ENCODE peak calls at places on chromosomes 4 and X, in nine cellular contexts. Y, B, M, R, K, O, Z, W and J are unnamed samples.

GRCh38 chr4:84258905-84259830 is 239.9 kb downstream of the NKX6-1 start:
- DNase-seq in Y (peak; percentile 52), B (no peak), M (peak; percentile 35), R (no peak), K (no peak), O (no peak), Z (no peak), W (no peak), J (peak; percentile 5)

GRCh38 chrX:37420756-37421155 is 71.6 kb downstream of the PRRG1 start:
- DNase-seq in Y (no peak), B (no peak), M (no peak), R (no peak), K (no peak), O (no peak), Z (no peak), W (no peak), J (peak; percentile 10)

GRCh38 chr4:115275615-115276014 is 162.2 kb upstream of the NDST4 start:
- DNase-seq in Y (no peak), B (no peak), M (no peak), R (no peak), K (no peak), O (no peak), Z (no peak), W (no peak), J (no peak)

GRCh38 chr4:13541720-13542576 is 2.4 kb downstream of the NKX3-2 start:
- DNase-seq in Y (peak; percentile 85), B (peak; percentile 57), M (no peak), R (no peak), K (peak; percentile 78), O (no peak), Z (no peak), W (no peak), J (no peak)

GRCh38 chr4:173360587-173361221 is 10.1 kb upstream of the SAP30 start:
- DNase-seq in Y (no peak), B (no peak), M (peak; percentile 48), R (no peak), K (no peak), O (no peak), Z (no peak), W (no peak), J (peak; percentile 49)

GRCh38 chr4:83082777-83083176 is 31.8 kb downstream of the PLAC8 start:
- DNase-seq in Y (peak; percentile 53), B (no peak), M (peak; percentile 72), R (no peak), K (no peak), O (no peak), Z (no peak), W (no peak), J (peak; percentile 11)

GRCh38 chr4:130419576-130419975 is 1323.6 kb downstream of the C4orf33 start:
- DNase-seq in Y (no peak), B (no peak), M (no peak), R (no peak), K (no peak), O (no peak), Z (no peak), W (no peak), J (no peak)

GRCh38 chrX:69616520-69617203 is 749 bp downstream of the EDA start:
- DNase-seq in Y (peak; percentile 70), B (no peak), M (no peak), R (no peak), K (no peak), O (no peak), Z (no peak), W (no peak), J (no peak)

GRCh38 chr4:189146994-189147929 is 793.4 kb upstream of the FRG1 start:
- DNase-seq in Y (no peak), B (no peak), M (no peak), R (no peak), K (no peak), O (no peak), Z (no peak), W (no peak), J (no peak)

GRCh38 chrX:150536455-150537116 is 31.8 kb upstream of the MTM1 start:
- DNase-seq in Y (no peak), B (no peak), M (no peak), R (no peak), K (no peak), O (no peak), Z (no peak), W (no peak), J (no peak)

GRCh38 chr4:86482851-86483490 is 111.1 kb upstream of the PTPN13 start:
- DNase-seq in Y (peak; percentile 75), B (no peak), M (peak; percentile 39), R (no peak), K (no peak), O (no peak), Z (no peak), W (no peak), J (peak; percentile 22)

GRCh38 chr4:184895012-184895795 is 69.4 kb upstream of the ACSL1 start:
- DNase-seq in Y (no peak), B (no peak), M (no peak), R (no peak), K (no peak), O (no peak), Z (no peak), W (no peak), J (no peak)

GRCh38 chr4:76704133-76704881 is 193.6 kb downstream of the SOWAHB start:
- DNase-seq in Y (peak; percentile 73), B (no peak), M (peak; percentile 81), R (no peak), K (no peak), O (peak; percentile 0), Z (no peak), W (no peak), J (peak; percentile 21)

GRCh38 chr4:98662619-98663225 is 4.3 kb upstream of the TSPAN5 start:
- DNase-seq in Y (no peak), B (peak; percentile 71), M (no peak), R (no peak), K (no peak), O (no peak), Z (no peak), W (no peak), J (no peak)

GRCh38 chrX:151762802-151763201 is 28.3 kb downstream of the CNGA2 start:
- DNase-seq in Y (peak; percentile 18), B (no peak), M (no peak), R (no peak), K (no peak), O (no peak), Z (no peak), W (no peak), J (no peak)

GRCh38 chr4:70778888-70779422 is 57.2 kb downstream of the RUFY3 start:
- DNase-seq in Y (no peak), B (no peak), M (peak; percentile 58), R (peak; percentile 6), K (no peak), O (no peak), Z (no peak), W (no peak), J (peak; percentile 71)

GRCh38 chrX:37454537-37455285 is 105.5 kb downstream of the PRRG1 start:
- DNase-seq in Y (peak; percentile 79), B (no peak), M (peak; percentile 51), R (no peak), K (no peak), O (no peak), Z (no peak), W (no peak), J (peak; percentile 88)

GRCh38 chr4:27055226-27055760 is 194.7 kb downstream of the STIM2 start:
- DNase-seq in Y (no peak), B (no peak), M (no peak), R (no peak), K (no peak), O (no peak), Z (no peak), W (no peak), J (no peak)

GRCh38 chr4:53003959-53004358 is 141.8 kb downstream of the RASL11B start:
- DNase-seq in Y (no peak), B (no peak), M (peak; percentile 39), R (no peak), K (no peak), O (no peak), Z (no peak), W (no peak), J (no peak)

GRCh38 chr4:83109480-83110221 is 4.9 kb downstream of the PLAC8 start:
- DNase-seq in Y (peak; percentile 92), B (peak; percentile 72), M (peak; percentile 59), R (no peak), K (no peak), O (no peak), Z (no peak), W (peak; percentile 26), J (no peak)

GRCh38 chr4:181938641-181939040 is 304.6 kb upstream of the TENM3 start:
- DNase-seq in Y (no peak), B (no peak), M (no peak), R (no peak), K (no peak), O (no peak), Z (no peak), W (no peak), J (no peak)

GRCh38 chr4:128393111-128393704 is 105.6 kb upstream of the PGRMC2 start:
- DNase-seq in Y (no peak), B (no peak), M (peak; percentile 60), R (no peak), K (no peak), O (no peak), Z (no peak), W (no peak), J (peak; percentile 75)

GRCh38 chr4:2251073-2251794 is 9.3 kb upstream of the HAUS3 start:
- DNase-seq in Y (peak; percentile 43), B (no peak), M (no peak), R (no peak), K (peak; percentile 72), O (no peak), Z (no peak), W (no peak), J (no peak)

GRCh38 chr4:157075811-157076577 is at the start of gene GLRB:
- DNase-seq in Y (peak; percentile 70), B (no peak), M (peak; percentile 49), R (no peak), K (peak; percentile 84), O (peak; percentile 4), Z (no peak), W (no peak), J (no peak)

GRCh38 chrX:11558972-11559371 is 106.7 kb downstream of the ARHGAP6 start:
- DNase-seq in Y (no peak), B (peak; percentile 65), M (no peak), R (no peak), K (no peak), O (no peak), Z (no peak), W (peak; percentile 2), J (peak; percentile 26)

GRCh38 chr4:163111588-163111987 is 55.1 kb downstream of the NAF1 start:
- DNase-seq in Y (no peak), B (no peak), M (peak; percentile 5), R (no peak), K (no peak), O (no peak), Z (no peak), W (no peak), J (no peak)

GRCh38 chr4:4334798-4335520 is 44.9 kb downstream of the ZBTB49 start:
- DNase-seq in Y (peak; percentile 81), B (peak; percentile 78), M (peak; percentile 61), R (no peak), K (peak; percentile 87), O (no peak), Z (no peak), W (peak; percentile 40), J (peak; percentile 66)

GRCh38 chr4:138021116-138021820 is 220.9 kb downstream of the SLC7A11 start:
- DNase-seq in Y (no peak), B (no peak), M (no peak), R (no peak), K (no peak), O (no peak), Z (no peak), W (no peak), J (no peak)

GRCh38 chr4:88613417-88613875 is 21.2 kb downstream of the HERC3 start:
- DNase-seq in Y (no peak), B (no peak), M (no peak), R (no peak), K (no peak), O (peak; percentile 32), Z (no peak), W (no peak), J (no peak)

GRCh38 chr4:22514001-22514400 is 1.9 kb downstream of the ADGRA3 start:
- DNase-seq in Y (no peak), B (no peak), M (peak; percentile 82), R (peak; percentile 58), K (no peak), O (no peak), Z (no peak), W (no peak), J (peak; percentile 64)

GRCh38 chr4:184039963-184040383 is 134.9 kb downstream of the STOX2 start:
- DNase-seq in Y (no peak), B (peak; percentile 26), M (no peak), R (no peak), K (no peak), O (no peak), Z (no peak), W (no peak), J (no peak)